ENCODE peak calls at places on chromosomes 7 and 10, in eight cellular contexts. U is cardiac fibroblast; B is nucleus accumbens; L is aorta; I is stimulated activated CD4-positive, alpha-beta T cell treated with anti-CD3 and anti-CD28 coated beads, Interleukin-2, amount 100 ng/mL, for 48 hours; E is fibroblast of lung; Q is skeletal muscle cell; W is naive thymus-derived CD8-positive, alpha-beta T cell. M is an unnamed sample.
A peak's percentile ranks its signal among the peaks of the same experiment; 100 is the strongest.

GRCh38 chr7:142438235-142438922 is 180.5 kb upstream of the PRSS58 start:
- DNase-seq in U (peak; percentile 63), B (no peak), L (no peak), I (no peak), E (peak; percentile 40), Q (no peak), W (no peak), M (no peak)

GRCh38 chr10:124576526-124577420 is 115.2 kb downstream of the LHPP start:
- DNase-seq in U (no peak), B (no peak), L (peak; percentile 40), I (no peak), E (no peak), Q (no peak), W (no peak), M (no peak)

GRCh38 chr10:32985341-32985764 is 27.3 kb upstream of the ITGB1 start:
- DNase-seq in U (no peak), B (no peak), L (no peak), I (no peak), E (peak; percentile 51), Q (no peak), W (no peak), M (no peak)

GRCh38 chr7:144378651-144379050 is 23.4 kb downstream of the ARHGEF5 start:
- DNase-seq in U (peak; percentile 15), B (no peak), L (no peak), I (no peak), E (peak; percentile 75), Q (no peak), W (no peak), M (no peak)

GRCh38 chr10:110392860-110393732 is 88.4 kb upstream of the SMNDC1 start:
- DNase-seq in U (peak; percentile 62), B (no peak), L (peak; percentile 86), I (no peak), E (peak; percentile 28), Q (peak; percentile 79), W (no peak), M (no peak)

GRCh38 chr10:24360286-24361127 is 151.6 kb downstream of the KIAA1217 start:
- DNase-seq in U (peak; percentile 88), B (peak; percentile 23), L (peak; percentile 87), I (peak; percentile 18), E (peak; percentile 68), Q (no peak), W (no peak), M (peak; percentile 76)

GRCh38 chr10:59006511-59007306 is 169.7 kb upstream of the PHYHIPL start:
- DNase-seq in U (peak; percentile 88), B (no peak), L (no peak), I (no peak), E (peak; percentile 84), Q (peak; percentile 68), W (no peak), M (no peak)

GRCh38 chr10:36351159-36351558 is 709.1 kb upstream of the FZD8 start:
- DNase-seq in U (no peak), B (no peak), L (no peak), I (no peak), E (no peak), Q (no peak), W (no peak), M (no peak)

GRCh38 chr7:108227360-108227749 is 97.2 kb upstream of the LAMB4 start:
- DNase-seq in U (no peak), B (no peak), L (no peak), I (no peak), E (no peak), Q (no peak), W (no peak), M (no peak)

GRCh38 chr10:11823122-11823988 is at the start of gene PROSER2:
- DNase-seq in U (peak; percentile 67), B (no peak), L (peak; percentile 90), I (no peak), E (peak; percentile 69), Q (no peak), W (peak; percentile 7), M (peak; percentile 60)

GRCh38 chr10:69269761-69270160 is 8.5 kb upstream of the HK1 start:
- DNase-seq in U (peak; percentile 51), B (no peak), L (no peak), I (no peak), E (no peak), Q (peak; percentile 11), W (no peak), M (no peak)

GRCh38 chr10:43929122-43929521 is 280.4 kb upstream of the ZNF32 start:
- DNase-seq in U (no peak), B (no peak), L (no peak), I (no peak), E (no peak), Q (no peak), W (no peak), M (no peak)

GRCh38 chr7:44944821-44945220 is 34.0 kb downstream of the MYO1G start:
- DNase-seq in U (no peak), B (no peak), L (no peak), I (no peak), E (no peak), Q (no peak), W (no peak), M (no peak)

GRCh38 chr10:26566525-26567348 is 128.6 kb downstream of the APBB1IP start:
- DNase-seq in U (no peak), B (no peak), L (peak; percentile 79), I (no peak), E (no peak), Q (no peak), W (no peak), M (no peak)

GRCh38 chr7:8146156-8146555 is 115.8 kb downstream of the ICA1 start:
- DNase-seq in U (no peak), B (no peak), L (no peak), I (no peak), E (no peak), Q (no peak), W (no peak), M (no peak)

GRCh38 chr7:98949336-98950044 is 71.2 kb downstream of the TRRAP start:
- DNase-seq in U (no peak), B (no peak), L (no peak), I (no peak), E (no peak), Q (no peak), W (no peak), M (peak; percentile 67)

GRCh38 chr10:21517134-21517982 is 8.1 kb downstream of the SKIDA1 start:
- DNase-seq in U (peak; percentile 51), B (peak; percentile 43), L (peak; percentile 90), I (peak; percentile 31), E (peak; percentile 70), Q (no peak), W (no peak), M (peak; percentile 83)

GRCh38 chr7:100674441-100675407 is 1.2 kb downstream of the GNB2 start:
- DNase-seq in U (no peak), B (no peak), L (peak; percentile 80), I (no peak), E (no peak), Q (no peak), W (no peak), M (peak; percentile 68)

GRCh38 chr10:96366508-96366907 is 7.7 kb upstream of the OPALIN start:
- DNase-seq in U (peak; percentile 25), B (no peak), L (no peak), I (no peak), E (peak; percentile 7), Q (no peak), W (no peak), M (no peak)

GRCh38 chr7:87223666-87224065 is 4.1 kb upstream of the TMEM243 start:
- DNase-seq in U (peak; percentile 33), B (no peak), L (no peak), I (no peak), E (no peak), Q (no peak), W (no peak), M (no peak)

GRCh38 chr10:123570898-123571515 is 95.1 kb upstream of the GPR26 start:
- DNase-seq in U (no peak), B (no peak), L (no peak), I (no peak), E (no peak), Q (no peak), W (no peak), M (no peak)

GRCh38 chr7:87599336-87599735 is 1.3 kb downstream of the ABCB1 start:
- DNase-seq in U (no peak), B (no peak), L (no peak), I (peak; percentile 10), E (peak; percentile 21), Q (no peak), W (peak; percentile 20), M (no peak)

GRCh38 chr7:66413379-66414114 is 208.4 kb downstream of the TPST1 start:
- DNase-seq in U (peak; percentile 67), B (peak; percentile 54), L (peak; percentile 93), I (peak; percentile 73), E (peak; percentile 81), Q (peak; percentile 27), W (peak; percentile 84), M (peak; percentile 82)

GRCh38 chr7:80785961-80786360 is 132.9 kb downstream of the SEMA3C start:
- DNase-seq in U (peak; percentile 39), B (no peak), L (no peak), I (no peak), E (peak; percentile 49), Q (no peak), W (no peak), M (no peak)

GRCh38 chr10:62171791-62172190 is 96.9 kb downstream of the RTKN2 start:
- DNase-seq in U (no peak), B (no peak), L (no peak), I (no peak), E (peak; percentile 24), Q (peak; percentile 21), W (no peak), M (no peak)

GRCh38 chr7:135756191-135756590 is 7.6 kb upstream of the FAM180A start:
- DNase-seq in U (no peak), B (no peak), L (no peak), I (no peak), E (no peak), Q (no peak), W (no peak), M (no peak)

GRCh38 chr10:123526356-123527079 is 139.6 kb upstream of the GPR26 start:
- DNase-seq in U (no peak), B (no peak), L (no peak), I (no peak), E (no peak), Q (no peak), W (no peak), M (no peak)

GRCh38 chr10:118915161-118915560 is 114.4 kb upstream of the NANOS1 start:
- DNase-seq in U (no peak), B (no peak), L (no peak), I (no peak), E (no peak), Q (no peak), W (no peak), M (no peak)

GRCh38 chr7:157235357-157236018 is 96.8 kb downstream of the UBE3C start:
- DNase-seq in U (peak; percentile 48), B (no peak), L (no peak), I (no peak), E (peak; percentile 76), Q (peak; percentile 15), W (no peak), M (no peak)

GRCh38 chr7:2008101-2008935 is 224.4 kb downstream of the MAD1L1 start:
- DNase-seq in U (no peak), B (no peak), L (peak; percentile 75), I (no peak), E (no peak), Q (no peak), W (no peak), M (peak; percentile 24)

GRCh38 chr10:7511612-7512011 is 100.8 kb upstream of the SFMBT2 start:
- DNase-seq in U (no peak), B (no peak), L (no peak), I (no peak), E (no peak), Q (no peak), W (no peak), M (no peak)

GRCh38 chr10:11488126-11488525 is 123.3 kb downstream of the USP6NL start:
- DNase-seq in U (no peak), B (no peak), L (no peak), I (no peak), E (peak; percentile 27), Q (no peak), W (no peak), M (no peak)

GRCh38 chr7:83161851-83162401 is 758 bp downstream of the PCLO start:
- DNase-seq in U (no peak), B (no peak), L (no peak), I (no peak), E (no peak), Q (no peak), W (no peak), M (no peak)

GRCh38 chr10:97600616-97601015 is 11.1 kb downstream of the C10orf62 start:
- DNase-seq in U (no peak), B (no peak), L (no peak), I (no peak), E (no peak), Q (no peak), W (no peak), M (no peak)

M was measured in psoas muscle.